ENCODE peak calls at places on chromosome 10, in seven cellular contexts. R, Y, X, L, C, D and B are unnamed samples.

GRCh38 chr10:110169586-110169985 is 37.8 kb upstream of the MXI1 start:
- DNase-seq in D (no peak), Y (no peak), L (no peak), X (no peak), C (no peak), R (no peak), B (no peak)

GRCh38 chr10:60353519-60354258 is 36.0 kb downstream of the ANK3 start:
- DNase-seq in C (no peak), Y (no peak), R (peak), X (peak), L (no peak), D (no peak), B (peak)

GRCh38 chr10:119111968-119112515 is 8.1 kb downstream of the DENND10 start:
- DNase-seq in Y (no peak), D (no peak), X (peak), C (no peak), R (no peak), L (no peak), B (peak)

GRCh38 chr10:127649642-127650041 is 87.3 kb upstream of the FOXI2 start:
- DNase-seq in D (no peak), X (no peak), C (no peak), Y (peak), R (no peak), L (no peak), B (no peak)

GRCh38 chr10:1738950-1739349 is 1.6 kb upstream of the ADARB2 start:
- DNase-seq in Y (peak), X (no peak), R (no peak), C (no peak), L (no peak), D (no peak), B (no peak)

GRCh38 chr10:4174197-4174596 is 389.2 kb upstream of the KLF6 start:
- DNase-seq in C (no peak), R (no peak), Y (peak), L (no peak), X (no peak), D (no peak), B (no peak)

GRCh38 chr10:127462643-127463295 is 86.3 kb upstream of the NPS start:
- DNase-seq in C (no peak), X (no peak), L (no peak), D (peak), Y (peak), R (no peak), B (no peak)

GRCh38 chr10:26215923-26216576 is 524 bp upstream of the GAD2 start:
- DNase-seq in C (no peak), D (peak), R (peak), Y (no peak), L (no peak), X (peak), B (no peak)

GRCh38 chr10:93413252-93413689 is 68.9 kb downstream of the MYOF start:
- DNase-seq in X (no peak), D (no peak), Y (no peak), R (no peak), C (no peak), L (no peak), B (no peak)

GRCh38 chr10:92573798-92574544 is at the start of gene IDE:
- DNase-seq in D (peak), Y (peak), C (peak), R (peak), X (peak), L (no peak), B (peak)

GRCh38 chr10:132372516-132373095 is 24.4 kb upstream of the PWWP2B start:
- DNase-seq in C (no peak), X (no peak), Y (no peak), L (no peak), D (no peak), R (no peak), B (no peak)

GRCh38 chr10:84706431-84706830 is 378.0 kb downstream of the CCSER2 start:
- DNase-seq in D (no peak), L (no peak), R (no peak), Y (no peak), C (no peak), X (no peak), B (no peak)

GRCh38 chr10:26331376-26331775 is 106.8 kb upstream of the APBB1IP start:
- DNase-seq in L (no peak), Y (no peak), R (no peak), D (no peak), X (no peak), C (no peak), B (no peak)

GRCh38 chr10:72085864-72086465 is 2.4 kb downstream of the SPOCK2 start:
- DNase-seq in X (no peak), R (no peak), D (no peak), Y (no peak), C (no peak), L (no peak), B (no peak)

GRCh38 chr10:113686028-113686427 is 6.3 kb downstream of the CASP7 start:
- DNase-seq in R (no peak), X (no peak), L (no peak), D (no peak), Y (no peak), C (no peak), B (no peak)